ENCODE peak calls at places on chromosomes 16 and 17, in seven cellular contexts. One of them, this sample, is unnamed.

GRCh38 chr17:78034429-78035091 is 76.1 kb downstream of the TNRC6C start:
- DNase-seq in activated naive CD4-positive, alpha-beta T cell treated with anti-CD3 and anti-CD28 coated beads, Interleukin-2, amount 50 U/mL, for 72 hours: no peak
- DNase-seq in GDM1: no peak
- DNase-seq in neural crest cell: no peak
- DNase-seq in OCI-LY7: no peak
- DNase-seq in cardiac septum: no peak
- DNase-seq in activated CD8-positive, alpha-beta memory T cell treated with anti-CD3 and anti-CD28 coated beads for 24 hours: peak; percentile 47
- DNase-seq in this sample: no peak

GRCh38 chr16:74721716-74722115 is 21.1 kb upstream of the MLKL start:
- DNase-seq in activated naive CD4-positive, alpha-beta T cell treated with anti-CD3 and anti-CD28 coated beads, Interleukin-2, amount 50 U/mL, for 72 hours: no peak
- DNase-seq in GDM1: no peak
- DNase-seq in neural crest cell: no peak
- DNase-seq in OCI-LY7: no peak
- DNase-seq in cardiac septum: no peak
- DNase-seq in activated CD8-positive, alpha-beta memory T cell treated with anti-CD3 and anti-CD28 coated beads for 24 hours: no peak
- DNase-seq in this sample: no peak

GRCh38 chr17:55751720-55752250 is 934 bp downstream of the PCTP start:
- DNase-seq in activated naive CD4-positive, alpha-beta T cell treated with anti-CD3 and anti-CD28 coated beads, Interleukin-2, amount 50 U/mL, for 72 hours: no peak
- DNase-seq in GDM1: no peak
- DNase-seq in neural crest cell: no peak
- DNase-seq in OCI-LY7: no peak
- DNase-seq in cardiac septum: no peak
- DNase-seq in activated CD8-positive, alpha-beta memory T cell treated with anti-CD3 and anti-CD28 coated beads for 24 hours: no peak
- DNase-seq in this sample: no peak

GRCh38 chr16:71945616-71946015 is 50.3 kb downstream of the IST1 start:
- DNase-seq in activated naive CD4-positive, alpha-beta T cell treated with anti-CD3 and anti-CD28 coated beads, Interleukin-2, amount 50 U/mL, for 72 hours: no peak
- DNase-seq in GDM1: no peak
- DNase-seq in neural crest cell: no peak
- DNase-seq in OCI-LY7: no peak
- DNase-seq in cardiac septum: no peak
- DNase-seq in activated CD8-positive, alpha-beta memory T cell treated with anti-CD3 and anti-CD28 coated beads for 24 hours: no peak
- DNase-seq in this sample: no peak

GRCh38 chr16:56269824-56270684 is 78.8 kb downstream of the GNAO1 start:
- DNase-seq in activated naive CD4-positive, alpha-beta T cell treated with anti-CD3 and anti-CD28 coated beads, Interleukin-2, amount 50 U/mL, for 72 hours: no peak
- DNase-seq in GDM1: no peak
- DNase-seq in neural crest cell: no peak
- DNase-seq in OCI-LY7: no peak
- DNase-seq in cardiac septum: peak; percentile 76
- DNase-seq in activated CD8-positive, alpha-beta memory T cell treated with anti-CD3 and anti-CD28 coated beads for 24 hours: no peak
- DNase-seq in this sample: no peak

GRCh38 chr16:2275476-2276450 is 7.8 kb upstream of the RNPS1 start:
- DNase-seq in activated naive CD4-positive, alpha-beta T cell treated with anti-CD3 and anti-CD28 coated beads, Interleukin-2, amount 50 U/mL, for 72 hours: no peak
- DNase-seq in GDM1: no peak
- DNase-seq in neural crest cell: no peak
- DNase-seq in OCI-LY7: no peak
- DNase-seq in cardiac septum: no peak
- DNase-seq in activated CD8-positive, alpha-beta memory T cell treated with anti-CD3 and anti-CD28 coated beads for 24 hours: no peak
- DNase-seq in this sample: no peak

GRCh38 chr17:57032343-57032742 is 52.7 kb upstream of the AKAP1 start:
- DNase-seq in activated naive CD4-positive, alpha-beta T cell treated with anti-CD3 and anti-CD28 coated beads, Interleukin-2, amount 50 U/mL, for 72 hours: no peak
- DNase-seq in GDM1: no peak
- DNase-seq in neural crest cell: no peak
- DNase-seq in OCI-LY7: no peak
- DNase-seq in cardiac septum: no peak
- DNase-seq in activated CD8-positive, alpha-beta memory T cell treated with anti-CD3 and anti-CD28 coated beads for 24 hours: no peak
- DNase-seq in this sample: no peak

GRCh38 chr16:57000271-57001025 is 11.1 kb downstream of the NLRC5 start:
- DNase-seq in activated naive CD4-positive, alpha-beta T cell treated with anti-CD3 and anti-CD28 coated beads, Interleukin-2, amount 50 U/mL, for 72 hours: peak; percentile 36
- DNase-seq in GDM1: no peak
- DNase-seq in neural crest cell: no peak
- DNase-seq in OCI-LY7: no peak
- DNase-seq in cardiac septum: peak; percentile 86
- DNase-seq in activated CD8-positive, alpha-beta memory T cell treated with anti-CD3 and anti-CD28 coated beads for 24 hours: peak; percentile 83
- DNase-seq in this sample: no peak

GRCh38 chr16:1430214-1430758 is 592 bp upstream of the PERCC1 start:
- DNase-seq in activated naive CD4-positive, alpha-beta T cell treated with anti-CD3 and anti-CD28 coated beads, Interleukin-2, amount 50 U/mL, for 72 hours: no peak
- DNase-seq in GDM1: no peak
- DNase-seq in neural crest cell: no peak
- DNase-seq in OCI-LY7: no peak
- DNase-seq in cardiac septum: no peak
- DNase-seq in activated CD8-positive, alpha-beta memory T cell treated with anti-CD3 and anti-CD28 coated beads for 24 hours: no peak
- DNase-seq in this sample: no peak

GRCh38 chr16:69093974-69094373 is 11.5 kb upstream of the HAS3 start:
- DNase-seq in activated naive CD4-positive, alpha-beta T cell treated with anti-CD3 and anti-CD28 coated beads, Interleukin-2, amount 50 U/mL, for 72 hours: no peak
- DNase-seq in GDM1: no peak
- DNase-seq in neural crest cell: no peak
- DNase-seq in OCI-LY7: no peak
- DNase-seq in cardiac septum: no peak
- DNase-seq in activated CD8-positive, alpha-beta memory T cell treated with anti-CD3 and anti-CD28 coated beads for 24 hours: no peak
- DNase-seq in this sample: no peak

GRCh38 chr17:3894927-3895343 is 2.1 kb upstream of the CAMKK1 start:
- DNase-seq in activated naive CD4-positive, alpha-beta T cell treated with anti-CD3 and anti-CD28 coated beads, Interleukin-2, amount 50 U/mL, for 72 hours: no peak
- DNase-seq in GDM1: peak; percentile 21
- DNase-seq in neural crest cell: no peak
- DNase-seq in OCI-LY7: no peak
- DNase-seq in cardiac septum: no peak
- DNase-seq in activated CD8-positive, alpha-beta memory T cell treated with anti-CD3 and anti-CD28 coated beads for 24 hours: no peak
- DNase-seq in this sample: no peak

GRCh38 chr16:68921654-68922053 is 78.3 kb downstream of the TANGO6 start:
- DNase-seq in activated naive CD4-positive, alpha-beta T cell treated with anti-CD3 and anti-CD28 coated beads, Interleukin-2, amount 50 U/mL, for 72 hours: no peak
- DNase-seq in GDM1: no peak
- DNase-seq in neural crest cell: no peak
- DNase-seq in OCI-LY7: no peak
- DNase-seq in cardiac septum: no peak
- DNase-seq in activated CD8-positive, alpha-beta memory T cell treated with anti-CD3 and anti-CD28 coated beads for 24 hours: no peak
- DNase-seq in this sample: no peak

GRCh38 chr17:11493947-11494346 is 104.3 kb upstream of the DNAH9 start:
- DNase-seq in activated naive CD4-positive, alpha-beta T cell treated with anti-CD3 and anti-CD28 coated beads, Interleukin-2, amount 50 U/mL, for 72 hours: no peak
- DNase-seq in GDM1: no peak
- DNase-seq in neural crest cell: no peak
- DNase-seq in OCI-LY7: no peak
- DNase-seq in cardiac septum: no peak
- DNase-seq in activated CD8-positive, alpha-beta memory T cell treated with anti-CD3 and anti-CD28 coated beads for 24 hours: no peak
- DNase-seq in this sample: no peak